ENCODE peak calls at places on chromosome 21, in four cellular contexts. R is GM12891, Z is GM12878, Y is K562. C is an unnamed sample.

GRCh38 chr21:20570824-20571232 is 427.4 kb upstream of the NCAM2 start:
- DNase-seq in R (no peak), Z (no peak), Y (peak; percentile 23), C (no peak)

GRCh38 chr21:34544032-34544496 is 32.1 kb upstream of the KCNE1 start:
- DNase-seq in R (no peak), Z (no peak), Y (peak; percentile 85), C (no peak)

GRCh38 chr21:17512245-17513213 is at the start of gene CXADR:
- DNase-seq in R (peak; percentile 86), Z (no peak), Y (peak; percentile 77), C (peak; percentile 72)

GRCh38 chr21:42007541-42007940 is 2.6 kb downstream of the ZBTB21 start:
- DNase-seq in R (no peak), Z (no peak), Y (no peak), C (no peak)

GRCh38 chr21:39510240-39510639 is 58.5 kb downstream of the SH3BGR start:
- DNase-seq in R (no peak), Z (no peak), Y (no peak), C (no peak)

GRCh38 chr21:28754127-28754611 is 238.5 kb downstream of the LTN1 start:
- DNase-seq in R (no peak), Z (no peak), Y (no peak), C (no peak)

GRCh38 chr21:31873696-31874599 is 1.1 kb downstream of the HUNK start:
- DNase-seq in R (peak; percentile 46), Z (no peak), Y (peak; percentile 76), C (peak; percentile 46)

GRCh38 chr21:41653944-41654625 is 112.8 kb downstream of the RIPK4 start:
- DNase-seq in R (no peak), Z (no peak), Y (no peak), C (no peak)

GRCh38 chr21:26366781-26367180 is 196.2 kb upstream of the APP start:
- DNase-seq in R (no peak), Z (no peak), Y (no peak), C (no peak)

GRCh38 chr21:28136687-28137086 is 856.0 kb downstream of the LTN1 start:
- DNase-seq in R (no peak), Z (no peak), Y (no peak), C (no peak)

GRCh38 chr21:38319781-38320180 is 63.0 kb downstream of the KCNJ15 start:
- DNase-seq in R (no peak), Z (no peak), Y (no peak), C (no peak)

GRCh38 chr21:30232011-30232410 is 16.1 kb upstream of the CLDN8 start:
- DNase-seq in R (no peak), Z (no peak), Y (no peak), C (no peak)

GRCh38 chr21:26377111-26377694 is 195.9 kb downstream of the CYYR1 start:
- DNase-seq in R (no peak), Z (no peak), Y (no peak), C (no peak)

GRCh38 chr21:35238119-35238518 is 189.0 kb upstream of the RUNX1 start:
- DNase-seq in R (no peak), Z (no peak), Y (no peak), C (no peak)

GRCh38 chr21:31731802-31732537 is at the start of gene SCAF4:
- DNase-seq in R (peak; percentile 85), Z (peak; percentile 28), Y (peak; percentile 96), C (peak; percentile 82)

GRCh38 chr21:38804617-38805281 is 980 bp upstream of the ETS2 start:
- DNase-seq in R (no peak), Z (no peak), Y (peak; percentile 77), C (no peak)

GRCh38 chr21:33022828-33023573 is 2.7 kb upstream of the OLIG2 start:
- DNase-seq in R (no peak), Z (no peak), Y (no peak), C (no peak)

GRCh38 chr21:27700974-27701614 is 734.2 kb upstream of the ADAMTS5 start:
- DNase-seq in R (peak; percentile 3), Z (no peak), Y (peak; percentile 45), C (no peak)

GRCh38 chr21:26833011-26833410 is 12.2 kb downstream of the ADAMTS1 start:
- DNase-seq in R (no peak), Z (no peak), Y (no peak), C (no peak)

GRCh38 chr21:29181799-29182470 is 51.5 kb downstream of the MAP3K7CL start:
- DNase-seq in R (no peak), Z (no peak), Y (no peak), C (no peak)

GRCh38 chr21:35342440-35342839 is 293.3 kb upstream of the RUNX1 start:
- DNase-seq in R (peak; percentile 23), Z (peak; percentile 17), Y (no peak), C (peak; percentile 7)

GRCh38 chr21:35563885-35564451 is 496.4 kb downstream of the SETD4 start:
- DNase-seq in R (no peak), Z (no peak), Y (no peak), C (no peak)

GRCh38 chr21:40732243-40732642 is 114.7 kb downstream of the DSCAM start:
- DNase-seq in R (no peak), Z (no peak), Y (no peak), C (no peak)

GRCh38 chr21:41634211-41634694 is 126.3 kb upstream of the TMPRSS2 start:
- DNase-seq in R (no peak), Z (no peak), Y (no peak), C (no peak)

GRCh38 chr21:28883931-28884330 is 108.7 kb downstream of the LTN1 start:
- DNase-seq in R (no peak), Z (no peak), Y (no peak), C (no peak)

GRCh38 chr21:42336065-42336464 is 14.7 kb downstream of the TFF2 start:
- DNase-seq in R (no peak), Z (no peak), Y (no peak), C (no peak)

GRCh38 chr21:25901580-25901979 is 166.8 kb downstream of the GABPA start:
- DNase-seq in R (no peak), Z (no peak), Y (no peak), C (no peak)

GRCh38 chr21:35422011-35422410 is 372.9 kb upstream of the RUNX1 start:
- DNase-seq in R (no peak), Z (no peak), Y (no peak), C (no peak)

GRCh38 chr21:41561701-41562100 is 53.7 kb upstream of the TMPRSS2 start:
- DNase-seq in R (no peak), Z (no peak), Y (no peak), C (no peak)

DNA sequence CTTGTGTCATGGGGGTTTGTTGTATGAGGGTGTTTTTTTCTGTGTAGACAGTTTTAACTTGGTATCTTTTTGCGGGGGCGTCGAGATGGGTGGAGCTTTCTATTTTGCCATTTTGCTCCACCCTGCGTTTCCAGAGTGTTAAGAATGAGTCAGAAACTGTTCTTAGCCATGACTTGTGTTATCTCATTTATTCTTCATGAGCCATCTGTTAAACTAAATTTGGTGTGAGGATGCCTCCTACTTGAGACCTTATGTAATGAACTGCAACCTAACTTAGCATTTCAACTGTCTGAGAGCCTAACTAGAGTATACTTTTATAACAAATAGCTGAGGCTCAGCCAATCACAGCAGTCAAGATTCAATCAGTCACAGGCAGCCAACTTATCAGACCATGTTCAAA is 1873.5 kb downstream of the NCAM2 start:
- DNase-seq in R (no peak), Z (no peak), Y (no peak), C (no peak)
- TF ChIP-seq POLR2AphosphoS5 in R (no peak), Z (no peak), Y (no peak), C (no peak)

GRCh38 chr21:18937337-18937736 is 533.8 kb upstream of the TMPRSS15 start:
- DNase-seq in R (no peak), Z (no peak), Y (no peak), C (no peak)
- TF ChIP-seq POLR2A in R (no peak), Z (no peak), Y (no peak), C (no peak)

GRCh38 chr21:15199414-15199813 is 134.6 kb upstream of the NRIP1 start:
- DNase-seq in R (no peak), Z (no peak), Y (no peak), C (no peak)
- TF ChIP-seq TAF1 in R (no peak), Z (no peak), Y (no peak), C (no peak)

DNA sequence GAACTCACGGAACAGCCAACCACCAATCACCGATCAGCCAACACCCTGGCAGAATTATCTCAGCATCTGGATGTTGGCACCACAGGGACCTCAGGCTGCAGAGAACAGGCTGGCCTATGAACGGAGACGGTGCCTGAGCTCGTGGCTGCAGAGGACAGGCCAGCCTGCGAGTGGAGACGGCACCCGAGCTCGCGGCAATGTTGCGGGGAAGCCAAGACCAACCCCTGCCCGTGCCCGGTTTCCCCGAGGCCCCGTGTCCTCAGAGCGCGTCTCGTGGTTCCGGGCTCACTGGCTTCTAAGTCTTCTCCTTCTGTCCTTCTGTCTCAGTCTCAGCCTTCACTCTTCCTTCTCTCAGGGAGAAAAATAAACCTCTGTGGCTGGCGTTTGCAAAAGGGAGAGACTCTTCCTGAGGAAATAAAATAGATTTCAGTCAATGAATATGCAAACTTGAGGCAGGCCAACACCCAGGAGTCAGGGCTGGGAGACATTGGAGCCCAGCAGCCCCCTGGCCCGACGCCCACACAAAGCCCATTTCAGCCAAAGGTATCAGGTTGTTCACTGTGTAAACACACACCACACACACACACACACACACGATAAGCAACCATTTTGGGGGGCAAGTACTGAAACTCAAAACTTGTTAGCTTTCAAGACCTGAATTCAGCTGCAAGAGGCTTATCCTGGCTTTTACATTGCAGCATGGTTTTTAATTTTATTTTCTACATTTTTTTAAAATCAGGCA is 67.7 kb downstream of the SIK1 start:
- DNase-seq in R (no peak), Z (no peak), Y (no peak), C (no peak)
- TF ChIP-seq POLR2AphosphoS5 in R (no peak), Z (no peak), Y (no peak), C (no peak)

GRCh38 chr21:45078371-45078770 is 4.0 kb downstream of the ADARB1 start:
- DNase-seq in R (no peak), Z (no peak), Y (no peak), C (no peak)

GRCh38 chr21:45075606-45076244 is 1.3 kb downstream of the ADARB1 start:
- DNase-seq in R (no peak), Z (no peak), Y (no peak), C (no peak)

GRCh38 chr21:45074048-45074817 is at the start of gene ADARB1:
- DNase-seq in R (peak; percentile 90), Z (no peak), Y (peak; percentile 97), C (peak; percentile 90)

GRCh38 chr21:45074818-45075605 is 632 bp downstream of the ADARB1 start:
- DNase-seq in R (no peak), Z (no peak), Y (peak; percentile 81), C (no peak)

DNA sequence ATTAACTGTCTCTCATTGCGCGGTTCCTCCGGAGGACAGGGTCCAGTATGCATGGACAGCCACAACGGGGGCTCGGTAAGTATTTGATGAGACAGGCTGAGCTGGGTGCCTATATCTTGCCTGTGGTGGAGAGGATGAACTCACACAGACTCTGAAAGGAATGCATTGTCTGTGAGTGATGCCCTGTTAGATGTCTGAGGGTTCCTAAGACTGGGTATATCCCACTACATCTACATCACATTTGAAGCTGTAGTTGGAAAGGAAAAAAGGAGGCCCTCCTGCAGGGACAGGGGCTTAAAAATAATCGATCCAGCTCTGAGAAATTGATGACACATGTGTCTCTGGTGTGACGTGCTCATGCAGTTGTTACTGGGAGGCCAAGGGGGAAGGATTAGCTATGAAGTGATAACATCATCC is 1.9 kb downstream of the ADARB1 start:
- DNase-seq in R (no peak), Z (no peak), Y (no peak), C (no peak)
- TF ChIP-seq POLR2A in R (no peak), Z (no peak), Y (no peak), C (no peak)

GRCh38 chr21:36960676-36961284 is 5.7 kb downstream of the HLCS start:
- DNase-seq in R (no peak), Z (no peak), Y (no peak), C (no peak)
- TF ChIP-seq TAF1 in R (no peak), Z (no peak), Y (no peak), C (no peak)

GRCh38 chr21:46229133-46229922 is 754 bp upstream of the LSS start:
- DNase-seq in R (peak; percentile 53), Z (no peak), Y (peak; percentile 88), C (peak; percentile 59)
- TF ChIP-seq POLR2AphosphoS5 in R (no peak), Z (no peak), Y (peak; percentile 67), C (no peak)